ENCODE peak calls at places on chromosomes 3 and 15, in ten cellular contexts. One of them, this sample, is unnamed.

GRCh38 chr3:138197058-138197457 is 10.0 kb downstream of the ARMC8 start:
- DNase-seq in pancreas: no peak
- DNase-seq in cardiac fibroblast: peak
- DNase-seq in AG04450: no peak
- DNase-seq in upper lobe of left lung: no peak
- DNase-seq in activated CD8-positive, alpha-beta memory T cell treated with anti-CD3 and anti-CD28 coated beads for 4 hours: no peak
- DNase-seq in NCI-H2029 treated with DMSO at 0.1 percent for 48 hours: no peak
- DNase-seq in epithelial cell of esophagus: peak
- DNase-seq in T-helper 1 cell: no peak
- DNase-seq in PC-3: peak
- DNase-seq in this sample: peak

GRCh38 chr3:53023072-53023823 is 22.6 kb downstream of the SFMBT1 start:
- DNase-seq in pancreas: no peak
- DNase-seq in cardiac fibroblast: no peak
- DNase-seq in AG04450: no peak
- DNase-seq in upper lobe of left lung: no peak
- DNase-seq in activated CD8-positive, alpha-beta memory T cell treated with anti-CD3 and anti-CD28 coated beads for 4 hours: no peak
- DNase-seq in NCI-H2029 treated with DMSO at 0.1 percent for 48 hours: no peak
- DNase-seq in epithelial cell of esophagus: no peak
- DNase-seq in T-helper 1 cell: no peak
- DNase-seq in PC-3: no peak
- DNase-seq in this sample: no peak

GRCh38 chr3:123406598-123406997 is 42.3 kb downstream of the ADCY5 start:
- DNase-seq in pancreas: no peak
- DNase-seq in cardiac fibroblast: peak
- DNase-seq in AG04450: no peak
- DNase-seq in upper lobe of left lung: no peak
- DNase-seq in activated CD8-positive, alpha-beta memory T cell treated with anti-CD3 and anti-CD28 coated beads for 4 hours: no peak
- DNase-seq in NCI-H2029 treated with DMSO at 0.1 percent for 48 hours: peak
- DNase-seq in epithelial cell of esophagus: no peak
- DNase-seq in T-helper 1 cell: no peak
- DNase-seq in PC-3: no peak
- DNase-seq in this sample: no peak

GRCh38 chr3:16510620-16511319 is 2.7 kb downstream of the RFTN1 start:
- DNase-seq in pancreas: no peak
- DNase-seq in cardiac fibroblast: no peak
- DNase-seq in AG04450: no peak
- DNase-seq in upper lobe of left lung: no peak
- DNase-seq in activated CD8-positive, alpha-beta memory T cell treated with anti-CD3 and anti-CD28 coated beads for 4 hours: no peak
- DNase-seq in NCI-H2029 treated with DMSO at 0.1 percent for 48 hours: no peak
- DNase-seq in epithelial cell of esophagus: no peak
- DNase-seq in T-helper 1 cell: no peak
- DNase-seq in PC-3: no peak
- DNase-seq in this sample: no peak

GRCh38 chr3:80244390-80244789 is 476.6 kb upstream of the ROBO1 start:
- DNase-seq in pancreas: no peak
- DNase-seq in cardiac fibroblast: peak
- DNase-seq in AG04450: peak
- DNase-seq in upper lobe of left lung: no peak
- DNase-seq in activated CD8-positive, alpha-beta memory T cell treated with anti-CD3 and anti-CD28 coated beads for 4 hours: no peak
- DNase-seq in NCI-H2029 treated with DMSO at 0.1 percent for 48 hours: no peak
- DNase-seq in epithelial cell of esophagus: no peak
- DNase-seq in T-helper 1 cell: no peak
- DNase-seq in PC-3: no peak
- DNase-seq in this sample: no peak

GRCh38 chr15:78931439-78931981 is 13.3 kb downstream of the CTSH start:
- DNase-seq in pancreas: no peak
- DNase-seq in cardiac fibroblast: no peak
- DNase-seq in AG04450: no peak
- DNase-seq in upper lobe of left lung: no peak
- DNase-seq in activated CD8-positive, alpha-beta memory T cell treated with anti-CD3 and anti-CD28 coated beads for 4 hours: no peak
- DNase-seq in NCI-H2029 treated with DMSO at 0.1 percent for 48 hours: no peak
- DNase-seq in epithelial cell of esophagus: no peak
- DNase-seq in T-helper 1 cell: no peak
- DNase-seq in PC-3: no peak
- DNase-seq in this sample: no peak

GRCh38 chr3:107660316-107660976 is 137.7 kb downstream of the BBX start:
- DNase-seq in pancreas: no peak
- DNase-seq in cardiac fibroblast: peak
- DNase-seq in AG04450: no peak
- DNase-seq in upper lobe of left lung: no peak
- DNase-seq in activated CD8-positive, alpha-beta memory T cell treated with anti-CD3 and anti-CD28 coated beads for 4 hours: no peak
- DNase-seq in NCI-H2029 treated with DMSO at 0.1 percent for 48 hours: peak
- DNase-seq in epithelial cell of esophagus: peak
- DNase-seq in T-helper 1 cell: no peak
- DNase-seq in PC-3: peak
- DNase-seq in this sample: no peak

GRCh38 chr3:124850633-124851032 is 36.5 kb downstream of the ITGB5 start:
- DNase-seq in pancreas: no peak
- DNase-seq in cardiac fibroblast: peak
- DNase-seq in AG04450: no peak
- DNase-seq in upper lobe of left lung: no peak
- DNase-seq in activated CD8-positive, alpha-beta memory T cell treated with anti-CD3 and anti-CD28 coated beads for 4 hours: no peak
- DNase-seq in NCI-H2029 treated with DMSO at 0.1 percent for 48 hours: no peak
- DNase-seq in epithelial cell of esophagus: no peak
- DNase-seq in T-helper 1 cell: no peak
- DNase-seq in PC-3: no peak
- DNase-seq in this sample: no peak

GRCh38 chr3:49469037-49469875 is 811 bp upstream of the DAG1 start:
- DNase-seq in pancreas: peak
- DNase-seq in cardiac fibroblast: peak
- DNase-seq in AG04450: no peak
- DNase-seq in upper lobe of left lung: no peak
- DNase-seq in activated CD8-positive, alpha-beta memory T cell treated with anti-CD3 and anti-CD28 coated beads for 4 hours: no peak
- DNase-seq in NCI-H2029 treated with DMSO at 0.1 percent for 48 hours: no peak
- DNase-seq in epithelial cell of esophagus: peak
- DNase-seq in T-helper 1 cell: no peak
- DNase-seq in PC-3: peak
- DNase-seq in this sample: peak

GRCh38 chr3:81352867-81353266 is 408.6 kb downstream of the GBE1 start:
- DNase-seq in pancreas: no peak
- DNase-seq in cardiac fibroblast: peak
- DNase-seq in AG04450: no peak
- DNase-seq in upper lobe of left lung: no peak
- DNase-seq in activated CD8-positive, alpha-beta memory T cell treated with anti-CD3 and anti-CD28 coated beads for 4 hours: no peak
- DNase-seq in NCI-H2029 treated with DMSO at 0.1 percent for 48 hours: no peak
- DNase-seq in epithelial cell of esophagus: peak
- DNase-seq in T-helper 1 cell: no peak
- DNase-seq in PC-3: peak
- DNase-seq in this sample: no peak

GRCh38 chr15:92527197-92527596 is 128.4 kb downstream of the FAM174B start:
- DNase-seq in pancreas: peak
- DNase-seq in cardiac fibroblast: peak
- DNase-seq in AG04450: no peak
- DNase-seq in upper lobe of left lung: no peak
- DNase-seq in activated CD8-positive, alpha-beta memory T cell treated with anti-CD3 and anti-CD28 coated beads for 4 hours: no peak
- DNase-seq in NCI-H2029 treated with DMSO at 0.1 percent for 48 hours: no peak
- DNase-seq in epithelial cell of esophagus: no peak
- DNase-seq in T-helper 1 cell: no peak
- DNase-seq in PC-3: peak
- DNase-seq in this sample: no peak

GRCh38 chr3:141646760-141647561 is 91.1 kb upstream of the RNF7 start:
- DNase-seq in pancreas: peak
- DNase-seq in cardiac fibroblast: peak
- DNase-seq in AG04450: no peak
- DNase-seq in upper lobe of left lung: no peak
- DNase-seq in activated CD8-positive, alpha-beta memory T cell treated with anti-CD3 and anti-CD28 coated beads for 4 hours: no peak
- DNase-seq in NCI-H2029 treated with DMSO at 0.1 percent for 48 hours: peak
- DNase-seq in epithelial cell of esophagus: peak
- DNase-seq in T-helper 1 cell: no peak
- DNase-seq in PC-3: peak
- DNase-seq in this sample: peak

GRCh38 chr15:68098465-68098864 is 44.4 kb downstream of the PIAS1 start:
- DNase-seq in pancreas: no peak
- DNase-seq in cardiac fibroblast: no peak
- DNase-seq in AG04450: no peak
- DNase-seq in upper lobe of left lung: no peak
- DNase-seq in activated CD8-positive, alpha-beta memory T cell treated with anti-CD3 and anti-CD28 coated beads for 4 hours: no peak
- DNase-seq in NCI-H2029 treated with DMSO at 0.1 percent for 48 hours: no peak
- DNase-seq in epithelial cell of esophagus: no peak
- DNase-seq in T-helper 1 cell: no peak
- DNase-seq in PC-3: no peak
- DNase-seq in this sample: no peak

This sample was measured in RWPE1.